ENCODE peak calls at places on chromosomes 12 and 14, in four cellular contexts. P is WERI-Rb-1, O is tibial artery, F is sigmoid colon. S is an unnamed sample.
A peak's percentile ranks its signal among the peaks of the same experiment; 100 is the strongest.

GRCh38 chr14:64971890-64972785 is at the start of gene RAB15:
- DNase-seq in F (no peak), O (peak; percentile 66), P (peak; percentile 51), S (no peak)

GRCh38 chr12:122641976-122642375 is 61.2 kb downstream of the HCAR2 start:
- DNase-seq in F (no peak), P (no peak), O (no peak), S (no peak)

GRCh38 chr14:81565441-81566290 is 32.0 kb upstream of the SEL1L start:
- DNase-seq in P (peak; percentile 43), O (no peak), F (no peak), S (no peak)

GRCh38 chr14:37179896-37180502 is 7.6 kb upstream of the SLC25A21 start:
- DNase-seq in F (no peak), P (no peak), O (no peak), S (no peak)

GRCh38 chr12:15435597-15435996 is 113.3 kb downstream of the PTPRO start:
- DNase-seq in O (no peak), P (no peak), F (no peak), S (no peak)

GRCh38 chr12:7093892-7094291 is 1.6 kb upstream of the C1R start:
- DNase-seq in P (no peak), F (no peak), O (no peak), S (no peak)

GRCh38 chr14:101603096-101603495 is 41.8 kb downstream of the DIO3 start:
- DNase-seq in O (no peak), P (no peak), F (no peak), S (no peak)

GRCh38 chr14:101109981-101110728 is 206.6 kb upstream of the RTL1 start:
- DNase-seq in P (no peak), F (peak; percentile 43), O (no peak), S (peak; percentile 5)

GRCh38 chr12:56957229-56958052 is at the start of gene RDH16:
- DNase-seq in F (no peak), P (no peak), O (no peak), S (no peak)

GRCh38 chr12:98973395-98973794 is 328.3 kb downstream of the APAF1 start:
- DNase-seq in F (no peak), O (no peak), P (no peak), S (no peak)

GRCh38 chr14:96579855-96580254 is 77.7 kb downstream of the PAPOLA start:
- DNase-seq in F (no peak), O (no peak), P (no peak), S (no peak)

GRCh38 chr14:26820578-26820977 is 222.7 kb upstream of the NOVA1 start:
- DNase-seq in F (no peak), O (no peak), P (no peak), S (no peak)

GRCh38 chr12:25806271-25806670 is 152.2 kb upstream of the RASSF8 start:
- DNase-seq in F (no peak), O (no peak), P (no peak), S (no peak)

GRCh38 chr12:45166056-45166455 is 49.8 kb upstream of the ANO6 start:
- DNase-seq in F (no peak), P (no peak), O (no peak), S (no peak)

GRCh38 chr14:23931705-23932314 is 21.8 kb upstream of the DHRS4 start:
- DNase-seq in O (no peak), F (no peak), P (no peak), S (no peak)

GRCh38 chr14:80304125-80304766 is 92.9 kb upstream of the DIO2 start:
- DNase-seq in F (no peak), P (no peak), O (no peak), S (no peak)

GRCh38 chr14:52286659-52287649 is 19.5 kb downstream of the PTGDR start:
- DNase-seq in F (no peak), O (no peak), P (no peak), S (no peak)

GRCh38 chr12:62254967-62255366 is 5.2 kb upstream of the USP15 start:
- DNase-seq in P (no peak), O (no peak), F (no peak), S (no peak)

GRCh38 chr14:21227981-21228380 is 41.3 kb downstream of the HNRNPC start:
- DNase-seq in O (no peak), F (no peak), P (no peak), S (no peak)

GRCh38 chr12:91892081-91892855 is 253.4 kb downstream of the BTG1 start:
- DNase-seq in P (peak; percentile 77), F (no peak), O (no peak), S (no peak)
- TF ChIP-seq CTCF in P (no peak), F (no peak), O (no peak), S (no peak)

GRCh38 chr14:54570651-54571415 is 3.9 kb downstream of the SAMD4A start:
- DNase-seq in P (no peak), O (no peak), F (no peak), S (no peak)

GRCh38 chr14:54568821-54569591 is 2.1 kb downstream of the SAMD4A start:
- DNase-seq in P (no peak), O (peak; percentile 75), F (peak; percentile 86), S (no peak)

GRCh38 chr14:54574528-54574927 is 7.6 kb downstream of the SAMD4A start:
- DNase-seq in P (no peak), F (no peak), O (no peak), S (no peak)

GRCh38 chr14:54570047-54570446 is 3.1 kb downstream of the SAMD4A start:
- DNase-seq in P (no peak), O (no peak), F (no peak), S (no peak)

GRCh38 chr14:54572316-54572715 is 5.4 kb downstream of the SAMD4A start:
- DNase-seq in P (peak; percentile 63), O (no peak), F (no peak), S (no peak)
- TF ChIP-seq CTCF in P (peak; percentile 67), O (no peak), F (peak; percentile 34), S (no peak)

DNA sequence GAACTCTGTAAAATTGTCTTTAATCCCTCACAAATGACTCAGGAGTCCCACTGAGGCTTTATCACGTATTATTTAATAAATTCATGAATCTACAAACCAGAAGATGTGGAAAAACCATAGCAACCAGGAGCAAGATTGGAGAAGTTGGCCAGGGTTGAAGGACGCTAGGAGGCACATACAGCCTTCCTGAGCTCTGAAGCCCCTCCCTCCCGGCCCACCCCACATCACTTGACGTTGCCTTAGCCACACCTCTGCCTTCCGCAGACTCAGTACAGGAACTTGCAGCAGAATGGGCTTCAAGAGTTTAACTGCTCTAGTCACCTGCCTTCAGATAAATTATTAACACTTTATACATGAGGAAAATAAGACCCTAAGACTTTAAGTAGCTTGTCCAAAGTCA is 33.9 kb downstream of the SLC35F4 start:
- DNase-seq in O (no peak), P (no peak), F (no peak), S (no peak)
- TF ChIP-seq CTCF in O (no peak), P (no peak), F (no peak), S (no peak)

GRCh38 chr12:11486623-11487444 is 91.5 kb upstream of the PRB2 start:
- DNase-seq in F (peak; percentile 83), P (peak; percentile 67), O (peak; percentile 80), S (peak; percentile 42)
- TF ChIP-seq CTCF in F (peak; percentile 76), P (peak; percentile 74), O (peak; percentile 93), S (no peak)

GRCh38 chr14:73280903-73281302 is 43.6 kb downstream of the PAPLN start:
- DNase-seq in F (no peak), O (no peak), P (no peak), S (no peak)

GRCh38 chr14:73286598-73286997 is 49.3 kb downstream of the PAPLN start:
- DNase-seq in O (no peak), F (no peak), P (no peak), S (no peak)

GRCh38 chr14:73287071-73287470 is 49.8 kb downstream of the PAPLN start:
- DNase-seq in P (no peak), O (no peak), F (no peak), S (no peak)

GRCh38 chr14:73285979-73286378 is 48.7 kb downstream of the PAPLN start:
- DNase-seq in O (no peak), F (no peak), P (no peak), S (no peak)

DNA sequence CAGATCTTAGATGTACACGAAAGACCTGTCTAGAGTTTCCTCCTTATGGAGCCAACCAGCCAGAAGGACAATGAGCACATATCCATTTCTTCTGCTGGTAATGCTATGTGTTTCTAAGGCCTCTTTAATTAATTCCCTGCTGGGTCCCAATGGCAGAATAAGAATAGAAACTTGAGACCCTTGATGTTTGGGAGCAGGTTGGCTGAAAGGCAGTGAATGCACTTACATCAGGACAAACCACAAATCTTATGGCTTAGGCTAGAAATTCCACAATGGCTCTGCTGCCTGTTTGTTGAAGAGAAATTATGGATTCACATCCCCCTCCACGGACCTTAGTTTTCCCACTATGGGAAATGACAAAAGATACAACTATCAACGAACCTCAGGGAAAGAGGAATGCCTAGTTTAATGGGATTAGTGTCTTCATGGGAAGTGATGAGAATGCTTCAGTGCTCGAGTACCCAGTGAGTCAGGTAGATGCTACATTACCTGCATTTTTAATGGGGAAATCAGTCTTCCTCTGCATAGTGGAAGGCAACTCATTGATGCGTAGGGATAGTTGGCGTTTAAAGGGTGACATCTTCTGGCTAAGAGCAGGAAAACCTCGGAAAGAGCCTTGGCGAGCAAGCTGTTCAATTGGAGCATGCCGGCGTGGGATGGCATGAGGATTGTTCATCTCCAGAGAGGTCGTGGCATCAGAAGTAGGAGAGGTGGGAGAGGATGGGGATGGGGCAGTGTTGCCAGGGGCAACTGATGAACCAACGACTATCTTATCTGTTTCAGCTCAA is 46.5 kb downstream of the PAPLN start:
- DNase-seq in P (no peak), O (no peak), F (no peak), S (no peak)
- TF ChIP-seq CTCF in P (peak; percentile 47), O (no peak), F (no peak), S (no peak)

DNA sequence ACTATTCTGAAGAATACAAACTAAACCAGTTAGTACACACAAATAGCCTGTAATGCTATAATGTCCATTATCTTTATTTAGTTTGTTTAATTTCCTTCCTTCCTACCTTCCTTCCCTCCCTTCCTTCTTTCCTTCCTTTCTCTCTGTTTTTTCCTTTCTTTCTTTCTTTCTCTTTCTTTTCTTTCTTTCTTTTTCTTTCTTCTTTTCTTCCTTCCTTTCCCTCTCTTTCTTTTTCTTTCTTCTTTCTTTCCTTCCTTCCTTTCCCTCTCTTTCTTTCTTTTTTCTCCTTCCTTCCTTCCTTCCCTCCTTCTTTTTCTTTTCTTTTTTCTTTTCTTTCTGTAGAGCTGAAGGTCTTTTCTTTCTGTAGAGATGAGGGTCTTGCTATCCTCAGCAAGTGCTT is 131.2 kb downstream of the TMEM30B start:
- DNase-seq in P (no peak), F (no peak), O (no peak), S (no peak)
- TF ChIP-seq CTCF in P (no peak), F (no peak), O (no peak), S (no peak)

DNA sequence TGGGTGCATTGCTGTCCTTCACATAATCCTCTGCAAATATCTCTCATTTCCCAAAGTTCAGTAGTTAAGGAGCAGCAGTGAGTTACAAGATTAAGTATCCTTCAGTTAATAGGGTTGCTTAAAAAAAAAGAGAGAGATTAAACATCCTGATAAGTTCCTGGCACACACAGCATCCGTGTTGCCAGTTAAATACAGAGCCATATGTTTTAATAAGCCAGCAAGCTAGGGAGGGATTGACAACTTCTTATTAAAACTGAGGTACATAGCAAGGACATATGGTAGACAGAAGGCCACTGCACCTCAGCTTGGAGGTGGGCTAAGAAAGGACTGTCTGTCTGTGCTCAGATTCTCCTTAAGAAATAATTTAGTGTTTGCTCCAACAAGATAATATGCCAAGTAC is 9.5 kb upstream of the TMEM30B start:
- DNase-seq in O (no peak), F (no peak), P (peak; percentile 60), S (no peak)
- TF ChIP-seq CTCF in O (no peak), F (no peak), P (no peak), S (no peak)

S was measured in omental fat pad.